ENCODE peak calls at places on chromosomes 3 and 15, in ten cellular contexts. R is mesothelial cell of epicardium, D is mesenchymal stem cell, J is amniotic stem cell, L is NCI-H510A treated with DMSO at 0.1 percent for 48 hours, X is ACHN, O is GOT3, Y is psoas muscle, Z is left cardiac atrium, Q is AG20443. G is an unnamed sample.

GRCh38 chr15:80442728-80443403 is 38.7 kb downstream of the ARNT2 start:
- DNase-seq in R (no peak), D (no peak), J (no peak), L (no peak), X (no peak), O (no peak), Y (no peak), Z (no peak), Q (no peak), G (no peak)

GRCh38 chr3:149179225-149179624 is 42.4 kb downstream of the CP start:
- DNase-seq in R (no peak), D (peak), J (no peak), L (no peak), X (peak), O (no peak), Y (no peak), Z (no peak), Q (peak), G (no peak)

GRCh38 chr3:168865022-168865551 is 769.4 kb upstream of the GOLIM4 start:
- DNase-seq in R (no peak), D (peak), J (peak), L (peak), X (peak), O (no peak), Y (no peak), Z (no peak), Q (peak), G (peak)

GRCh38 chr3:107813066-107813465 is 277.8 kb downstream of the CD47 start:
- DNase-seq in R (no peak), D (no peak), J (no peak), L (no peak), X (peak), O (no peak), Y (no peak), Z (no peak), Q (no peak), G (no peak)

GRCh38 chr15:60090747-60091146 is 86.6 kb downstream of the FOXB1 start:
- DNase-seq in R (no peak), D (no peak), J (no peak), L (no peak), X (no peak), O (no peak), Y (no peak), Z (no peak), Q (no peak), G (no peak)

GRCh38 chr15:63256433-63256884 is 20.9 kb upstream of the APH1B start:
- DNase-seq in R (no peak), D (peak), J (peak), L (no peak), X (peak), O (no peak), Y (no peak), Z (no peak), Q (peak), G (no peak)

GRCh38 chr15:74613953-74614743 is 1.5 kb upstream of the CLK3 start:
- DNase-seq in R (no peak), D (no peak), J (no peak), L (no peak), X (no peak), O (no peak), Y (no peak), Z (no peak), Q (no peak), G (peak)

GRCh38 chr3:181932039-181932438 is 220.3 kb downstream of the SOX2 start:
- DNase-seq in R (no peak), D (no peak), J (no peak), L (no peak), X (no peak), O (no peak), Y (no peak), Z (no peak), Q (no peak), G (no peak)

GRCh38 chr3:123113889-123114450 is 47.1 kb downstream of the PDIA5 start:
- DNase-seq in R (no peak), D (peak), J (no peak), L (no peak), X (no peak), O (no peak), Y (no peak), Z (no peak), Q (no peak), G (no peak)

GRCh38 chr15:41914406-41914805 is 20.6 kb upstream of the SPTBN5 start:
- DNase-seq in R (no peak), D (no peak), J (no peak), L (no peak), X (no peak), O (no peak), Y (no peak), Z (no peak), Q (no peak), G (no peak)

GRCh38 chr3:31039145-31039544 is 144.7 kb upstream of the GADL1 start:
- DNase-seq in R (no peak), D (no peak), J (no peak), L (peak), X (no peak), O (no peak), Y (no peak), Z (no peak), Q (peak), G (no peak)

GRCh38 chr15:25710184-25710583 is 152.9 kb downstream of the ATP10A start:
- DNase-seq in R (no peak), D (no peak), J (no peak), L (no peak), X (peak), O (no peak), Y (peak), Z (peak), Q (peak), G (no peak)

GRCh38 chr15:100016632-100017031 is 283.4 kb upstream of the LYSMD4 start:
- DNase-seq in R (no peak), D (no peak), J (no peak), L (no peak), X (no peak), O (no peak), Y (no peak), Z (no peak), Q (no peak), G (no peak)

GRCh38 chr3:42214565-42215283 is 51.3 kb downstream of the CCK start:
- DNase-seq in R (no peak), D (peak), J (no peak), L (no peak), X (no peak), O (no peak), Y (no peak), Z (no peak), Q (peak), G (peak)

GRCh38 chr3:157156844-157157635 is 2.9 kb downstream of the CCNL1 start:
- DNase-seq in R (no peak), D (peak), J (no peak), L (no peak), X (no peak), O (no peak), Y (no peak), Z (no peak), Q (no peak), G (no peak)

GRCh38 chr3:12868039-12869024 is 27.0 kb upstream of the RPL32 start:
- DNase-seq in R (peak), D (peak), J (peak), L (peak), X (peak), O (peak), Y (peak), Z (peak), Q (peak), G (peak)